ENCODE peak calls at places on chromosome 7, in six cellular contexts. S, O, W, X, R and B are unnamed samples.

GRCh38 chr7:135602304-135602703 is 44.6 kb downstream of the NUP205 start:
- DNase-seq in X (no peak), R (no peak), O (no peak), W (no peak), S (no peak), B (no peak)

GRCh38 chr7:77653572-77653971 is 42.7 kb upstream of the RSBN1L start:
- DNase-seq in X (no peak), R (no peak), O (no peak), S (no peak), W (no peak), B (no peak)

GRCh38 chr7:75740846-75741497 is 2.2 kb upstream of the HIP1 start:
- DNase-seq in O (peak; percentile 60), W (peak; percentile 50), R (no peak), X (peak; percentile 71), S (peak; percentile 57), B (no peak)

GRCh38 chr7:34211003-34211402 is 305.7 kb downstream of the BMPER start:
- DNase-seq in X (no peak), O (peak; percentile 6), W (no peak), R (no peak), S (no peak), B (no peak)

GRCh38 chr7:155104913-155105312 is 34.8 kb downstream of the HTR5A start:
- DNase-seq in W (no peak), S (peak; percentile 35), X (no peak), R (no peak), O (no peak), B (no peak)

GRCh38 chr7:125098377-125098970 is 168.8 kb upstream of the POT1 start:
- DNase-seq in W (no peak), R (no peak), O (no peak), X (no peak), S (no peak), B (no peak)

GRCh38 chr7:108497082-108497725 is 28.7 kb downstream of the PNPLA8 start:
- DNase-seq in R (peak; percentile 40), O (peak; percentile 75), X (peak; percentile 35), S (peak; percentile 21), W (peak; percentile 62), B (no peak)

GRCh38 chr7:113698556-113699220 is 220.1 kb downstream of the PPP1R3A start:
- DNase-seq in R (peak; percentile 23), X (no peak), O (peak; percentile 56), W (no peak), S (no peak), B (no peak)

GRCh38 chr7:34220501-34220900 is 315.2 kb downstream of the BMPER start:
- DNase-seq in S (no peak), X (no peak), O (no peak), W (no peak), R (no peak), B (no peak)

GRCh38 chr7:50202052-50202555 is 102.4 kb upstream of the IKZF1 start:
- DNase-seq in X (no peak), S (no peak), R (no peak), W (no peak), O (no peak), B (no peak)

GRCh38 chr7:152675761-152676636 is at the start of gene XRCC2:
- DNase-seq in W (peak; percentile 97), R (peak; percentile 77), S (peak; percentile 93), X (peak; percentile 78), O (peak; percentile 90), B (peak; percentile 94)

GRCh38 chr7:121537031-121537430 is 140.9 kb upstream of the FAM3C start:
- DNase-seq in W (no peak), O (no peak), X (no peak), S (no peak), R (no peak), B (no peak)

DNA sequence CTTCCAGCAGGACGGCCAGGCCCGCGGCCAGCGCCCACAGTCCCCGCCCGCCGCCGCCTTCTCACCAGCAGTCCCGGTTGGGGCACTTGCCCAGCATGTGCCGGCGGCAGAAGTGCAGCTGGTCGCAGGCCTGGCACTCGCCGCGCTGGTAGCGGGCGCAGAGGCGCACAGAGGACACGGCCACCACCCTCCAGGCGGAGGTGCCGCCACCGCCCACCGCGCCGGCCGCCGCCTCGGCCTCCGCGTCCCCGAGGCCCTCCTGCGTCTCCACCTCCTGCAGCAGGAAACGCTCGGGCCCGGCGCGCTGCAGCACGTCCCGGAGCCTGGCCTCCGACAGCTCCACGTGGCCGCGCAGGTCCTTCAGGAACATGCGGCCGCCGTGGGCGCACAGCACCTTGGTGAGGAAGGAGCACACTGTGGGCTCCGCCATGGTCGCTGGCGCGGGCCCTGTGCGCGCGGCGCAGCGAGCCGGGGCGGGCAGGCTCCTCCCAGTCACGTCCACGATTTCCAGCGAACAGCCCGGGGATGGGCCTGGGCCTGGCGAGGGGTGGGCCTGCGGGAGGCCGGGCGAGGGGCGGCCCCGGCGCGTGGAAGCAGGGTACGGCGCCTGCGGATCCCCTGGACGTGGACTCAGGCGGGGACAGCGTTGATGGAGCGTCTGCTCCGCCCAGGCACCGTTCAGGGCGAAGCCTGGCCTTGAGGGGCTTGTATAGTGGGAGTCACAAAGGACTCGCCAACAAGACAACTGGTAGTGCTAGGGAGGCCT is at the start of gene ZC3HAV1L:
- DNase-seq in X (no peak), O (peak; percentile 65), W (peak; percentile 80), S (peak; percentile 46), R (peak; percentile 27), B (peak; percentile 72)
- TF ChIP-seq POLR2AphosphoS5 in X (no peak), O (peak; percentile 77), W (peak; percentile 42), S (no peak), R (peak; percentile 93), B (peak; percentile 38)

GRCh38 chr7:133750287-133750686 is 376.9 kb upstream of the LRGUK start:
- DNase-seq in O (peak; percentile 53), X (no peak), S (no peak), W (no peak), R (no peak), B (no peak)

GRCh38 chr7:133744451-133744850 is 382.7 kb upstream of the LRGUK start:
- DNase-seq in S (no peak), O (no peak), R (no peak), X (no peak), W (no peak), B (no peak)

GRCh38 chr7:133746847-133747246 is 380.3 kb upstream of the LRGUK start:
- DNase-seq in R (no peak), S (no peak), W (no peak), X (no peak), O (peak; percentile 66), B (no peak)

GRCh38 chr7:133746305-133746704 is 380.8 kb upstream of the LRGUK start:
- DNase-seq in R (no peak), X (no peak), S (no peak), O (no peak), W (no peak), B (no peak)

GRCh38 chr7:133748443-133749407 is 378.4 kb upstream of the LRGUK start:
- DNase-seq in X (no peak), W (no peak), R (no peak), S (no peak), O (no peak), B (no peak)
- TF ChIP-seq POLR2AphosphoS5 in X (no peak), W (no peak), R (no peak), S (no peak), O (no peak), B (no peak)

GRCh38 chr7:26182706-26183105 is 17.8 kb downstream of the HNRNPA2B1 start:
- DNase-seq in S (no peak), R (no peak), W (no peak), X (no peak), O (no peak), B (no peak)
- TF ChIP-seq POLR2AphosphoS5 in S (no peak), R (no peak), W (no peak), X (peak; percentile 36), O (no peak), B (no peak)

GRCh38 chr7:149144996-149145850 is 2.0 kb upstream of the ZNF398 start:
- DNase-seq in O (peak; percentile 95), R (peak; percentile 74), S (no peak), W (no peak), X (no peak), B (no peak)
- TF ChIP-seq POLR2AphosphoS5 in O (no peak), R (no peak), S (no peak), W (peak; percentile 76), X (no peak), B (no peak)

GRCh38 chr7:923108-924041 is 31.1 kb downstream of the ADAP1 start:
- DNase-seq in S (peak; percentile 94), O (no peak), W (peak; percentile 51), X (peak; percentile 90), R (no peak), B (peak; percentile 97)
- TF ChIP-seq POLR2AphosphoS5 in S (peak; percentile 81), O (no peak), W (no peak), X (peak; percentile 73), R (no peak), B (peak; percentile 53)

DNA sequence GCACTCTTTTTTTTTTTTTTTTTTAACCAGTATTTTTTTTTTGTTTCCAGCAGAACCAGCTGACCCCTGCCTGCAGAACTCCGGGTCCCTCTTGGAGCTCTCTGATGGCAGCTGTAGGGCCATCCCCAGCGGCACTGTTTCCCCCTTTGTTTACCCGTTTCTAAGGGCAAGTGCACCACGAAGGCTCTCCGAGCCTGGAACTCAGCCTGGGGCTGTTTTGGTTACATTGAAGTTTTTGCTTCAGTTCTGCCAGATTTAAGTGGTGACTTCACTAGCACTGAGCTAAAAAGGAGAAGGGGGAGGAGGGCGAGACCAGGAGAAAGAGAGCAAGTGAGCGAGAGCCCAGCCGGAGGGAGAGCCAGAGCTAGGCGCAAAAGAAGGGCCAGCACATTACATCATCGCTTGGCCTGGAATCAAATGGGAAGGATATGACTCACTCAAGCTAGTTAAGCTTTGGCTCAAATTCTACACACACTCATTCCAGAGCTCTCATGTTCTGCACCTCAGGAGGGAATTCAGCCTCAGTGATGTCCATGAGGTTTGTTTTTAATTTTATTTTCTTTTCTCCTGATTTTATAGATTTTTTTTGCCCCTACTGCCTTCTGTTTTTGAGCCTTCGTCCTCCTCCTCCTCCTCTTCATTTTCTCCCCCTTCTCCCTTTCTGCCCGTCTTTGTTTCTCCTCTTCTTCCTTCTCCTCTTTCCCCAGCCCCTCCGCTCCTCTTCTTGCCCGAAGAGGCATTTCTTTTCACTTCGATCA is 272.3 kb downstream of the TRIL start:
- DNase-seq in X (peak; percentile 57), S (peak; percentile 87), O (peak; percentile 77), W (peak; percentile 57), R (peak; percentile 65), B (no peak)
- TF ChIP-seq POLR2AphosphoS5 in X (no peak), S (peak; percentile 95), O (no peak), W (peak; percentile 83), R (peak; percentile 47), B (no peak)